ENCODE peak calls at places on chromosomes 3 and 15, in ten cellular contexts. A is GM20000; N is fibroblast of pulmonary artery; T is HFF-Myc; C is GM13976; I is H9; F is CD4-positive, alpha-beta T cell; S is left ventricle myocardium inferior; J is psoas muscle; Q is progenitor cell of endocrine pancreas. V is an unnamed sample.

GRCh38 chr3:172021859-172022258 is 17.5 kb upstream of the FNDC3B start:
- DNase-seq in A (no peak), N (no peak), T (no peak), C (no peak), I (no peak), F (no peak), S (no peak), J (no peak), Q (no peak), V (no peak)

GRCh38 chr15:60745469-60745971 is 266.6 kb upstream of the ICE2 start:
- DNase-seq in A (no peak), N (peak), T (peak), C (no peak), I (no peak), F (no peak), S (peak), J (peak), Q (no peak), V (no peak)

GRCh38 chr3:167437428-167438139 is 36.3 kb downstream of the SERPINI2 start:
- DNase-seq in A (no peak), N (no peak), T (no peak), C (no peak), I (no peak), F (no peak), S (no peak), J (no peak), Q (no peak), V (no peak)

GRCh38 chr3:126451511-126451910 is 24.2 kb downstream of the ZXDC start:
- DNase-seq in A (no peak), N (no peak), T (no peak), C (no peak), I (no peak), F (no peak), S (no peak), J (peak), Q (no peak), V (no peak)

GRCh38 chr3:108053025-108053424 is 37.8 kb downstream of the CD47 start:
- DNase-seq in A (no peak), N (no peak), T (no peak), C (no peak), I (no peak), F (no peak), S (no peak), J (no peak), Q (no peak), V (no peak)

GRCh38 chr15:40471778-40472130 is 970 bp downstream of the CHST14 start:
- DNase-seq in A (no peak), N (no peak), T (no peak), C (no peak), I (peak), F (no peak), S (no peak), J (no peak), Q (no peak), V (no peak)

GRCh38 chr15:62606376-62607164 is 436.0 kb upstream of the TPM1 start:
- DNase-seq in A (no peak), N (peak), T (peak), C (no peak), I (no peak), F (no peak), S (no peak), J (no peak), Q (no peak), V (no peak)

GRCh38 chr3:160927620-160928019 is 171.6 kb downstream of the PPM1L start:
- DNase-seq in A (no peak), N (no peak), T (no peak), C (no peak), I (no peak), F (no peak), S (no peak), J (no peak), Q (no peak), V (no peak)

GRCh38 chr3:184357248-184358139 is 3.9 kb downstream of the CLCN2 start:
- DNase-seq in A (no peak), N (no peak), T (no peak), C (no peak), I (peak), F (no peak), S (no peak), J (no peak), Q (no peak), V (no peak)

GRCh38 chr3:128416578-128417150 is 50.0 kb downstream of the DNAJB8 start:
- DNase-seq in A (no peak), N (peak), T (no peak), C (no peak), I (no peak), F (no peak), S (no peak), J (no peak), Q (no peak), V (no peak)

GRCh38 chr3:141321109-141321497 is 47.2 kb upstream of the ZBTB38 start:
- DNase-seq in A (no peak), N (peak), T (no peak), C (no peak), I (no peak), F (no peak), S (no peak), J (no peak), Q (no peak), V (no peak)

GRCh38 chr3:118108769-118109168 is 925.9 kb downstream of the IGSF11 start:
- DNase-seq in A (no peak), N (no peak), T (no peak), C (no peak), I (no peak), F (no peak), S (no peak), J (no peak), Q (no peak), V (no peak)

GRCh38 chr3:178059124-178059523 is 477.1 kb upstream of the KCNMB2 start:
- DNase-seq in A (no peak), N (peak), T (no peak), C (no peak), I (no peak), F (no peak), S (no peak), J (no peak), Q (no peak), V (no peak)

GRCh38 chr3:4834403-4834866 is 144.8 kb upstream of the BHLHE40 start:
- DNase-seq in A (peak), N (no peak), T (no peak), C (peak), I (no peak), F (peak), S (no peak), J (no peak), Q (no peak), V (no peak)

GRCh38 chr3:155323063-155323666 is 29.7 kb upstream of the STRIT1 start:
- DNase-seq in A (peak), N (peak), T (peak), C (peak), I (peak), F (no peak), S (no peak), J (no peak), Q (peak), V (no peak)

GRCh38 chr3:127480196-127480933 is 110.2 kb downstream of the TPRA1 start:
- DNase-seq in A (no peak), N (no peak), T (no peak), C (no peak), I (no peak), F (no peak), S (no peak), J (no peak), Q (no peak), V (no peak)

GRCh38 chr3:196284396-196284795 is 3.1 kb downstream of the PCYT1A start:
- DNase-seq in A (no peak), N (no peak), T (no peak), C (no peak), I (no peak), F (no peak), S (no peak), J (no peak), Q (no peak), V (no peak)

GRCh38 chr15:80698636-80699035 is 3.5 kb downstream of the ABHD17C start:
- DNase-seq in A (no peak), N (no peak), T (no peak), C (no peak), I (no peak), F (no peak), S (no peak), J (no peak), Q (no peak), V (no peak)

GRCh38 chr3:58529516-58530353 is 7.3 kb downstream of the ACOX2 start:
- DNase-seq in A (no peak), N (peak), T (no peak), C (no peak), I (peak), F (no peak), S (no peak), J (no peak), Q (peak), V (no peak)

GRCh38 chr3:127441764-127442163 is 148.8 kb downstream of the TPRA1 start:
- DNase-seq in A (no peak), N (no peak), T (no peak), C (no peak), I (peak), F (no peak), S (no peak), J (no peak), Q (no peak), V (no peak)

GRCh38 chr15:101614001-101614585 is 38.1 kb downstream of the TM2D3 start:
- DNase-seq in A (no peak), N (no peak), T (no peak), C (peak), I (no peak), F (no peak), S (no peak), J (peak), Q (no peak), V (no peak)

GRCh38 chr3:45545476-45545875 is 49.1 kb upstream of the LIMD1 start:
- DNase-seq in A (no peak), N (peak), T (no peak), C (no peak), I (no peak), F (no peak), S (no peak), J (peak), Q (no peak), V (no peak)

GRCh38 chr3:61821823-61822251 is 260.5 kb downstream of the PTPRG start:
- DNase-seq in A (no peak), N (peak), T (peak), C (no peak), I (no peak), F (no peak), S (no peak), J (no peak), Q (no peak), V (no peak)

GRCh38 chr3:15108869-15109268 is 9.9 kb upstream of the RBSN start:
- DNase-seq in A (no peak), N (no peak), T (no peak), C (no peak), I (no peak), F (no peak), S (no peak), J (no peak), Q (no peak), V (no peak)

GRCh38 chr15:64251121-64251520 is 88.3 kb upstream of the PPIB start:
- DNase-seq in A (no peak), N (no peak), T (no peak), C (no peak), I (no peak), F (no peak), S (no peak), J (no peak), Q (no peak), V (no peak)

GRCh38 chr3:194485471-194485875 is 1.3 kb downstream of the ATP13A3 start:
- DNase-seq in A (peak), N (peak), T (no peak), C (no peak), I (no peak), F (no peak), S (no peak), J (no peak), Q (no peak), V (no peak)

GRCh38 chr15:63277893-63278505 is 594 bp downstream of the APH1B start:
- DNase-seq in A (no peak), N (no peak), T (no peak), C (no peak), I (peak), F (no peak), S (no peak), J (no peak), Q (no peak), V (no peak)

GRCh38 chr15:65183847-65184159 is 1.3 kb downstream of the CLPX start:
- DNase-seq in A (no peak), N (no peak), T (no peak), C (no peak), I (no peak), F (no peak), S (no peak), J (no peak), Q (no peak), V (no peak)

GRCh38 chr15:26095710-26096330 is 232.7 kb upstream of the ATP10A start:
- DNase-seq in A (no peak), N (no peak), T (no peak), C (no peak), I (peak), F (no peak), S (no peak), J (no peak), Q (no peak), V (no peak)

GRCh38 chr15:41997845-41998244 is 23.0 kb downstream of the PLA2G4E start:
- DNase-seq in A (no peak), N (no peak), T (no peak), C (no peak), I (no peak), F (no peak), S (no peak), J (peak), Q (no peak), V (no peak)

GRCh38 chr3:115095236-115095635 is 51.9 kb downstream of the ZBTB20 start:
- DNase-seq in A (no peak), N (no peak), T (no peak), C (no peak), I (no peak), F (no peak), S (no peak), J (no peak), Q (no peak), V (no peak)

GRCh38 chr3:133441867-133442270 is 42.0 kb downstream of the BFSP2 start:
- DNase-seq in A (peak), N (no peak), T (no peak), C (no peak), I (no peak), F (no peak), S (no peak), J (no peak), Q (no peak), V (no peak)

GRCh38 chr3:30455840-30456239 is 150.6 kb upstream of the TGFBR2 start:
- DNase-seq in A (no peak), N (peak), T (no peak), C (no peak), I (no peak), F (no peak), S (peak), J (peak), Q (no peak), V (no peak)

GRCh38 chr3:139970526-139970925 is 35.5 kb downstream of the CLSTN2 start:
- DNase-seq in A (no peak), N (no peak), T (no peak), C (no peak), I (no peak), F (no peak), S (no peak), J (no peak), Q (no peak), V (no peak)

GRCh38 chr3:64259646-64260045 is 34.4 kb upstream of the PRICKLE2 start:
- DNase-seq in A (no peak), N (no peak), T (no peak), C (no peak), I (no peak), F (no peak), S (no peak), J (no peak), Q (no peak), V (no peak)

GRCh38 chr3:157836022-157836421 is 270.2 kb downstream of the SHOX2 start:
- DNase-seq in A (no peak), N (no peak), T (no peak), C (no peak), I (no peak), F (no peak), S (no peak), J (no peak), Q (no peak), V (no peak)

GRCh38 chr15:80684697-80685096 is 10.4 kb upstream of the ABHD17C start:
- DNase-seq in A (no peak), N (no peak), T (no peak), C (no peak), I (no peak), F (no peak), S (no peak), J (no peak), Q (no peak), V (no peak)

GRCh38 chr3:193975072-193975535 is 160.8 kb upstream of the HES1 start:
- DNase-seq in A (no peak), N (no peak), T (no peak), C (no peak), I (peak), F (no peak), S (no peak), J (no peak), Q (no peak), V (no peak)

GRCh38 chr15:81155375-81156218 is 21.5 kb downstream of the CFAP161 start:
- DNase-seq in A (peak), N (peak), T (no peak), C (peak), I (no peak), F (no peak), S (no peak), J (no peak), Q (no peak), V (no peak)

GRCh38 chr3:185920168-185920567 is 17.6 kb downstream of the TRA2B start:
- DNase-seq in A (no peak), N (no peak), T (no peak), C (no peak), I (no peak), F (no peak), S (no peak), J (no peak), Q (no peak), V (no peak)
- TF ChIP-seq CTCF in A (no peak), N (no peak), T (no peak), C (no peak), I (no peak), F (no peak), S (no peak), J (no peak), Q (no peak), V (no peak)

DNA sequence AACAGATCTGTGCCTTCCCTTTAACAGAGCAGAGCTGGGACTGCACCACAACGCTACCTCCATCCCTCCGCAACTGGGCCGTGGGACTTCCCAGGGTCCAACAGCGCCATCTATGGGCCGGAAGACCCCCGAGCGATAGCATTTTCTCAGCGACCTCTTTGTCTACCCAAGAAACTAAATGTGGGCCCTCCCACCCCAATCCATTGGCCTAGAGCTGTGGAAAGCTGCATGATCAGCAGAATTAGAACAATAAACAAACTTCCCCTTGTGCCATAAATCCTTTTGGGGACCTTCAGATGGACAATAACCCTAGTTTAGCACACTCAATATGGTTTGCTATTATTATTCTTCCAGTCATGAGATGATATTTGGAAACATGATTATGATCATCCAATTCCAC is 74.8 kb upstream of the NTRK3 start:
- DNase-seq in A (peak), N (peak), T (peak), C (peak), I (peak), F (no peak), S (no peak), J (no peak), Q (peak), V (peak)
- TF ChIP-seq CTCF in A (peak), N (peak), T (peak), C (peak), I (peak), F (peak), S (peak), J (peak), Q (peak), V (peak)

GRCh38 chr3:78976200-78976599 is 791.6 kb downstream of the ROBO1 start:
- DNase-seq in A (no peak), N (no peak), T (no peak), C (no peak), I (no peak), F (no peak), S (no peak), J (no peak), Q (no peak), V (no peak)

GRCh38 chr3:78979083-78979482 is 788.7 kb downstream of the ROBO1 start:
- DNase-seq in A (no peak), N (no peak), T (no peak), C (no peak), I (no peak), F (no peak), S (no peak), J (no peak), Q (no peak), V (no peak)

GRCh38 chr3:78977073-78977472 is 790.7 kb downstream of the ROBO1 start:
- DNase-seq in A (no peak), N (no peak), T (no peak), C (no peak), I (no peak), F (no peak), S (no peak), J (no peak), Q (no peak), V (no peak)

GRCh38 chr3:78974181-78974770 is 793.5 kb downstream of the ROBO1 start:
- DNase-seq in A (no peak), N (peak), T (no peak), C (no peak), I (no peak), F (no peak), S (no peak), J (no peak), Q (no peak), V (no peak)

DNA sequence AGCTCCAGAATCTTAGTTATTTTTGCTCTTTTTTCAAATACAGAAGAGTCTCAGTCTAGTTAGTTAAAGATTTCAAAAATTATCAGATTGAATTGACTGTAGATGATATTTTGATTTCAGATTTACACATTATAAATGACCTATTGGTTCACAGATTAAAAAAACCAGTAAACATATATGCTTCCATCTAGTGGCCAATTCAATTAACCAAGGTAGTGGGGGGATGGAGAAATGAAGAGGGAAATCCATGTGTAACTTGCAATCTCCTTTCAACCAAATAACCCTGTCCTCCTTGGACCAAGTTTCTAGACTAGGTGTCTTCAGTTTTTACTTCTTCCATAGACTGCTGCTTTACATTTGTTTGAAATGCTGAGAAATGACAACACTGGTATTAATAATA is 789.8 kb downstream of the ROBO1 start:
- DNase-seq in A (no peak), N (peak), T (no peak), C (no peak), I (no peak), F (no peak), S (no peak), J (no peak), Q (no peak), V (no peak)
- TF ChIP-seq CTCF in A (no peak), N (peak), T (peak), C (no peak), I (peak), F (no peak), S (peak), J (peak), Q (peak), V (peak)

GRCh38 chr3:125280966-125281365 is 68.4 kb upstream of the SLC12A8 start:
- DNase-seq in A (no peak), N (peak), T (peak), C (no peak), I (no peak), F (no peak), S (no peak), J (no peak), Q (no peak), V (no peak)

GRCh38 chr3:125278155-125278554 is 65.6 kb upstream of the SLC12A8 start:
- DNase-seq in A (no peak), N (no peak), T (no peak), C (peak), I (no peak), F (no peak), S (no peak), J (no peak), Q (no peak), V (no peak)

GRCh38 chr3:125287248-125287647 is 74.7 kb upstream of the SLC12A8 start:
- DNase-seq in A (no peak), N (no peak), T (no peak), C (no peak), I (no peak), F (no peak), S (no peak), J (no peak), Q (no peak), V (no peak)

GRCh38 chr3:125281411-125281810 is 68.9 kb upstream of the SLC12A8 start:
- DNase-seq in A (no peak), N (peak), T (no peak), C (no peak), I (no peak), F (no peak), S (no peak), J (no peak), Q (no peak), V (no peak)
- TF ChIP-seq CTCF in A (no peak), N (no peak), T (no peak), C (no peak), I (no peak), F (no peak), S (no peak), J (no peak), Q (no peak), V (no peak)

GRCh38 chr15:55789066-55789660 is 46.2 kb upstream of the PRTG start:
- DNase-seq in A (peak), N (no peak), T (no peak), C (peak), I (peak), F (peak), S (peak), J (peak), Q (no peak), V (no peak)
- TF ChIP-seq CTCF in A (peak), N (peak), T (peak), C (peak), I (peak), F (peak), S (peak), J (peak), Q (peak), V (peak)